ENCODE peak calls at places on chromosomes 1 and 21, in six cellular contexts. L, W, T, R, Y and B are unnamed samples.

GRCh38 chr1:219495737-219496408 is 117.0 kb downstream of the ZC3H11B start:
- DNase-seq in L (no peak), W (no peak), T (no peak), R (no peak), Y (no peak), B (no peak)

GRCh38 chr1:75342799-75343198 is 208.6 kb downstream of the LHX8 start:
- DNase-seq in L (no peak), W (no peak), T (no peak), R (no peak), Y (no peak), B (no peak)

GRCh38 chr1:113783254-113784103 is 24.2 kb upstream of the PHTF1 start:
- DNase-seq in L (no peak), W (peak; percentile 19), T (peak; percentile 55), R (no peak), Y (peak; percentile 87), B (peak; percentile 49)

GRCh38 chr1:202935863-202936262 is 8.8 kb upstream of the KLHL12 start:
- DNase-seq in L (no peak), W (no peak), T (no peak), R (no peak), Y (no peak), B (no peak)

GRCh38 chr1:197838836-197839235 is 63.6 kb upstream of the DENND1B start:
- DNase-seq in L (peak; percentile 56), W (peak; percentile 64), T (no peak), R (no peak), Y (peak; percentile 79), B (no peak)

GRCh38 chr21:34745557-34746255 is 76.9 kb downstream of the CLIC6 start:
- DNase-seq in L (peak; percentile 76), W (peak; percentile 74), T (peak; percentile 26), R (peak; percentile 90), Y (peak; percentile 87), B (peak; percentile 87)

GRCh38 chr1:54506594-54506993 is 41.4 kb upstream of the ACOT11 start:
- DNase-seq in L (no peak), W (no peak), T (no peak), R (no peak), Y (peak; percentile 57), B (no peak)

GRCh38 chr21:44582980-44583799 is 2.8 kb upstream of the KRTAP10-5 start:
- DNase-seq in L (no peak), W (no peak), T (no peak), R (no peak), Y (no peak), B (no peak)

GRCh38 chr21:29265690-29266479 is 32.8 kb upstream of the BACH1 start:
- DNase-seq in L (no peak), W (no peak), T (peak; percentile 30), R (no peak), Y (peak; percentile 55), B (no peak)

GRCh38 chr1:207848234-207848633 is 62.7 kb downstream of the CD34 start:
- DNase-seq in L (peak; percentile 90), W (peak; percentile 90), T (no peak), R (peak; percentile 76), Y (peak; percentile 90), B (no peak)

GRCh38 chr1:246588322-246588721 is 22.1 kb downstream of the CNST start:
- DNase-seq in L (no peak), W (peak; percentile 77), T (no peak), R (no peak), Y (no peak), B (no peak)

GRCh38 chr1:5597991-5598823 is 394.0 kb downstream of the NPHP4 start:
- DNase-seq in L (peak; percentile 14), W (no peak), T (no peak), R (peak; percentile 78), Y (peak; percentile 7), B (no peak)

GRCh38 chr1:53446051-53446450 is 13.1 kb upstream of the DMRTB1 start:
- DNase-seq in L (no peak), W (no peak), T (no peak), R (no peak), Y (no peak), B (no peak)

GRCh38 chr1:107529511-107530149 is 388.8 kb downstream of the NTNG1 start:
- DNase-seq in L (peak; percentile 46), W (peak; percentile 26), T (peak; percentile 19), R (peak; percentile 64), Y (peak; percentile 50), B (peak; percentile 57)

GRCh38 chr1:55958498-55958897 is 620.9 kb downstream of the PLPP3 start:
- DNase-seq in L (no peak), W (no peak), T (peak; percentile 8), R (no peak), Y (no peak), B (no peak)

GRCh38 chr1:204293605-204294365 is 65.9 kb downstream of the PLEKHA6 start:
- DNase-seq in L (no peak), W (no peak), T (no peak), R (no peak), Y (no peak), B (no peak)

GRCh38 chr1:40612345-40612831 is 53.1 kb downstream of the RIMS3 start:
- DNase-seq in L (peak; percentile 49), W (peak; percentile 71), T (peak; percentile 46), R (peak; percentile 55), Y (peak; percentile 74), B (peak; percentile 79)
- TF ChIP-seq MYC in L (no peak), W (no peak), T (no peak), R (no peak), Y (no peak), B (no peak)

DNA sequence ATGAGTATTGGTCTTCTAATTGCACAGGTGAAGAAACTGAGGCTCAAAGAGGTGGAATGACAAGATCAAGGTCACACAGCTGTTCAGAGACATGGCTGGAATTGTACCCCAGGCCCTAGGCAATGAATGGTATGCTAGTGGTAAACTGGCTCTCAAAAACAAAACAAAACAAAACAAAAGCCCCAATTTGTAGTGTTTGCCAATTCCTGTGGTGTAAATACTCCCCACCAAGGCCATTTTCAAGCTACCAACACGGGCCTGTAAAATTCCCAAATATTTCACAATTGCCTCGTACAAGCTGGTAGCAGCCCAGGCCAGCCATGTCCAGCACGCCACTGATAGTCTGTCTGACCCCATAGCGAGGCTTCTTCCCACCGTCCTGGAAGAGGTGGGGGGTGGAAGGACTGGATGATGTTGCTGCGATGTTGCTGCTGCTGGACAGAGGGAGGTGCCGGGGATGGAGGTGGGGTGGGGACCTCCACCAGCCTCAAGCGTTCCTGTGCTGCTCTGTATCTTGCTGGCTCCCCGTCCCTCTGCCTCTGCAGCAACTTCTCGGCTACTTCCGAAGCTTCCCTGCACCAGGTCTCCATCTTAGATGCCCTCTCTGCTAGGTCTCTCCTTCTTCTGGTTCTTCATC is 62.2 kb upstream of the RUNX3 start:
- DNase-seq in L (no peak), W (no peak), T (no peak), R (no peak), Y (no peak), B (no peak)
- TF ChIP-seq MYC in L (no peak), W (no peak), T (no peak), R (no peak), Y (no peak), B (no peak)

GRCh38 chr1:46747683-46748288 is 28.9 kb upstream of the EFCAB14 start:
- DNase-seq in L (peak; percentile 47), W (peak; percentile 63), T (no peak), R (peak; percentile 49), Y (peak; percentile 46), B (peak; percentile 70)
- TF ChIP-seq MYC in L (no peak), W (no peak), T (no peak), R (no peak), Y (no peak), B (no peak)

GRCh38 chr1:175765293-175765692 is 21.9 kb upstream of the TNR start:
- DNase-seq in L (no peak), W (no peak), T (no peak), R (no peak), Y (no peak), B (no peak)

GRCh38 chr1:175771301-175771700 is 27.9 kb upstream of the TNR start:
- DNase-seq in L (no peak), W (no peak), T (no peak), R (no peak), Y (no peak), B (no peak)

DNA sequence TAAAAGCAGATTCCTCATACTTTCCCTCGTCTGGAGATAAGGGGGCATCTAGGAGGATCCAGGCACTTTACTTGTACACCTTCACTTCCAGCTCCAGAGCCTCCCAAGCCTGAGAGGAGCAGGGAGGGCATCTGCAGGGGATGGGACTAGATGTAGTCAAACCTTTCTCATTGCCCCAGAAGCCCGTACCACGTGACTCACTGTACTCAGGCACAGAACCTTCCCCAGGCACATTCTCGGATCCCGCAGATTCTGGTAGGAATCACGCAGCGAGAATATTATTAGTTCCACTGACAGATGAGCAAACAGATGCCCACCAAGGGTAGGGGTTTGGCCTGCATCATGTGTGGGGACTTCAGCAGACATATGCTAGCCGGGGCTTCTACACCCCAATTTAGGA is 25.2 kb upstream of the TNR start:
- DNase-seq in L (no peak), W (no peak), T (no peak), R (no peak), Y (no peak), B (no peak)
- TF ChIP-seq MYC in L (no peak), W (no peak), T (no peak), R (no peak), Y (no peak), B (no peak)

DNA sequence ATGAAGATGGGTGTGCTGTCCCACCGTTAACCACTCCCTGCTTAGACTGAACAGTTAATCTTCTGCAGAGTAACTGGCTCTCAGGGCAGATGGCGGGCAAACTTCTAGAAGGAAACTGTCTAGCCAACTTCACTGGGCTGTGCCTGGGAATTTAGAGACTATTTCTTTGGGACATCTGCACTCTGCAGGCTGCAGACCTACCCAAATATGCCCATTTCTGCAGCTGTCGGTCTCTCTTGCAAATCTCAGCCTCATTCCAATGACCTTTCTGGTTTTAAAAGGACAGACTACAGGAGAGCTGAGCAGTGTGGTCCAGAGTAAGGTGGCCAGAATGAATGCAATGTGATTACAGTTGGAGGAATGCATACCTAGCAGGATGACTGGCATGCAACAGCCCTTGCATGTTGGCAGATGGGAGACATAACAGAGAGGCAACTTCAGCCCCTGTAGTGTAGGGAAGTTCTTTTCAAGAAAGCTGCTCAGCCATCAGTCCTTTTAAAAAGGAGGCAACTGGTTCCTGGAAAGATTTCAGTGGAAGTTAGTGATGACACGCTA is 26.3 kb upstream of the IL20 start:
- DNase-seq in L (no peak), W (no peak), T (no peak), R (no peak), Y (no peak), B (no peak)
- TF ChIP-seq MYC in L (no peak), W (no peak), T (no peak), R (no peak), Y (no peak), B (no peak)

DNA sequence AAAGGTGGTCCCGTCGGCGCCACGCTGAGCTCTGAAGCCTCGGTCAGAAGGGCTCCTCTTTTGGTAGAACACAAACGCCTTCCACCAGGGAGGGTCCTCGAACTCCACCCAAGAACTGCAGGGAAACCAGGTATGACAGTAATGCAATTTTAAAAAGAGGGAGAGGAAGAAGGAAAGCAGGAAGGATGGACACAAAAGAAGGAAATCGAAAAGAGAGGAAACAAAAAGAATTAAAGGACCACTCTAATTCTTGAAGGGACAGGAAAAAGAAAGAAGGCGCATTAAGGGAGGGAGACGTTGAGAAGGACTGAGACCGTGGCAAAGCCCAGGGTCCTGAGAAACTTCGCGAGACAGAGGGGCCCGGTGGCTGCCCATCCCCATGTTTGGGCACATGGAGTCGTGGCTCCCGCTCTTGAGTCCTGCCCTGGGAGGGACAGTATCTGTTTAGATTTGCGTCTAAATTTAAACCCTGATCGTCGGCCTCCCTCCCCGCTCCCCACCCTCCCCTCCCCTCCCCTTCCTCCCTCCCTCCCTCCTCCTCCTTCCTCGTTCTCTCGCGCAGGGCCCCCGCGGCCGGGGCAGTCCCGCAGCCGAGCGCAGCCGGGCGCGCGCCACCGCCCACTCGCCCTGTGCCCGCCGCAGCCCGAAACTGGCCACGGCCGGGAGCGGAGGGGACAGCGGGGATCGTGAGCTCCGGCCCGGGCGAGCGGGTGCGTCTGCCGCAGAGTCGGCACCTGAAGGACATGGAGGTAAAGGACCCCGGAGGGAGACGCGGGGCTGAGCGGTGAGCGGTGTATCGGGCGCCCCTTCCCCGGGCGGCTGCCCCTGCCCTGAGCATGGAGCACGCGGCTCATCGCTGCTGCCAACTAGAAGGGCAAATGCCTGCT is at the start of gene RCSD1:
- DNase-seq in L (no peak), W (no peak), T (no peak), R (no peak), Y (peak; percentile 86), B (peak; percentile 87)
- TF ChIP-seq MYC in L (no peak), W (no peak), T (no peak), R (no peak), Y (peak; percentile 57), B (peak; percentile 28)